ENCODE peak calls at places on chromosome 16, in ten cellular contexts. N, D, V, W, P, R, O, Q, X and A are unnamed samples.

GRCh38 chr16:12242516-12242915 is 266.0 kb downstream of the SNX29 start:
- DNase-seq in N (no peak), D (no peak), V (no peak), W (no peak), P (no peak), R (no peak), O (no peak), Q (no peak), X (no peak), A (no peak)

GRCh38 chr16:51637744-51638100 is 486.7 kb upstream of the SALL1 start:
- DNase-seq in N (no peak), D (no peak), V (no peak), W (no peak), P (no peak), R (no peak), O (no peak), Q (no peak), X (peak; percentile 94), A (no peak)

GRCh38 chr16:71426069-71426879 is 15.6 kb downstream of the TLE7 start:
- DNase-seq in N (no peak), D (peak; percentile 90), V (no peak), W (peak; percentile 78), P (no peak), R (peak; percentile 71), O (peak; percentile 33), Q (peak; percentile 38), X (peak; percentile 89), A (no peak)

GRCh38 chr16:66525396-66526180 is 24.3 kb downstream of the TK2 start:
- DNase-seq in N (no peak), D (no peak), V (no peak), W (no peak), P (no peak), R (no peak), O (no peak), Q (no peak), X (no peak), A (no peak)

GRCh38 chr16:74521691-74522090 is 85.2 kb downstream of the GLG1 start:
- DNase-seq in N (no peak), D (no peak), V (no peak), W (no peak), P (no peak), R (peak; percentile 94), O (peak; percentile 47), Q (peak; percentile 27), X (no peak), A (no peak)

GRCh38 chr16:47072158-47072557 is 71.6 kb downstream of the NETO2 start:
- DNase-seq in N (no peak), D (no peak), V (no peak), W (no peak), P (no peak), R (no peak), O (no peak), Q (no peak), X (no peak), A (no peak)

GRCh38 chr16:86509759-86510464 is 415 bp upstream of the FOXF1 start:
- DNase-seq in N (no peak), D (peak; percentile 81), V (no peak), W (peak; percentile 28), P (no peak), R (no peak), O (no peak), Q (no peak), X (no peak), A (no peak)

GRCh38 chr16:49276646-49277385 is 4.8 kb downstream of the CBLN1 start:
- DNase-seq in N (no peak), D (no peak), V (no peak), W (no peak), P (no peak), R (peak; percentile 81), O (no peak), Q (no peak), X (no peak), A (no peak)

GRCh38 chr16:2783581-2784375 is 3.6 kb downstream of the PRSS33 start:
- DNase-seq in N (no peak), D (no peak), V (no peak), W (no peak), P (no peak), R (no peak), O (no peak), Q (no peak), X (no peak), A (peak; percentile 11)

GRCh38 chr16:50581830-50582229 is 33.6 kb downstream of the NKD1 start:
- DNase-seq in N (no peak), D (no peak), V (no peak), W (no peak), P (no peak), R (no peak), O (no peak), Q (no peak), X (no peak), A (no peak)

GRCh38 chr16:58128721-58129096 is 472 bp downstream of the CFAP20 start:
- DNase-seq in N (no peak), D (peak; percentile 40), V (no peak), W (peak; percentile 28), P (no peak), R (no peak), O (no peak), Q (no peak), X (peak; percentile 54), A (no peak)

GRCh38 chr16:87411375-87412271 is 19.5 kb downstream of the MAP1LC3B start:
- DNase-seq in N (no peak), D (no peak), V (no peak), W (no peak), P (no peak), R (peak; percentile 82), O (no peak), Q (peak; percentile 38), X (no peak), A (no peak)

GRCh38 chr16:3503513-3503912 is 2.7 kb downstream of the CLUAP1 start:
- DNase-seq in N (peak; percentile 13), D (no peak), V (no peak), W (peak; percentile 70), P (no peak), R (no peak), O (no peak), Q (no peak), X (no peak), A (no peak)

GRCh38 chr16:87648236-87648635 is 45.9 kb downstream of the JPH3 start:
- DNase-seq in N (no peak), D (no peak), V (no peak), W (no peak), P (no peak), R (peak; percentile 68), O (no peak), Q (no peak), X (no peak), A (no peak)

GRCh38 chr16:56910654-56911539 is 21.0 kb upstream of the HERPUD1 start:
- DNase-seq in N (no peak), D (no peak), V (no peak), W (no peak), P (no peak), R (no peak), O (no peak), Q (no peak), X (no peak), A (no peak)

GRCh38 chr16:89842471-89843408 is 14.5 kb downstream of the SPIRE2 start:
- DNase-seq in N (no peak), D (no peak), V (no peak), W (no peak), P (no peak), R (no peak), O (no peak), Q (no peak), X (no peak), A (no peak)

GRCh38 chr16:22318690-22319358 is 21.6 kb downstream of the POLR3E start:
- DNase-seq in N (peak; percentile 50), D (peak; percentile 71), V (no peak), W (peak; percentile 78), P (peak; percentile 57), R (no peak), O (no peak), Q (no peak), X (peak; percentile 53), A (no peak)

GRCh38 chr16:85171809-85172464 is 59.7 kb upstream of the CIBAR2 start:
- DNase-seq in N (no peak), D (no peak), V (no peak), W (no peak), P (no peak), R (no peak), O (no peak), Q (no peak), X (no peak), A (no peak)

GRCh38 chr16:69621225-69621624 is 55.5 kb downstream of the NFAT5 start:
- DNase-seq in N (no peak), D (no peak), V (no peak), W (no peak), P (no peak), R (no peak), O (no peak), Q (no peak), X (no peak), A (no peak)

GRCh38 chr16:24841291-24841690 is 4.5 kb upstream of the SLC5A11 start:
- DNase-seq in N (no peak), D (no peak), V (no peak), W (no peak), P (no peak), R (no peak), O (no peak), Q (no peak), X (no peak), A (no peak)

GRCh38 chr16:3454631-3455147 is 11.2 kb downstream of the NAA60 start:
- DNase-seq in N (no peak), D (no peak), V (no peak), W (no peak), P (no peak), R (no peak), O (no peak), Q (no peak), X (peak; percentile 2), A (no peak)

GRCh38 chr16:49542391-49542891 is 168.8 kb downstream of the C16orf78 start:
- DNase-seq in N (no peak), D (no peak), V (no peak), W (no peak), P (no peak), R (no peak), O (no peak), Q (no peak), X (peak; percentile 68), A (no peak)

GRCh38 chr16:79656537-79657115 is 56.1 kb upstream of the MAF start:
- DNase-seq in N (no peak), D (no peak), V (peak; percentile 75), W (no peak), P (no peak), R (no peak), O (no peak), Q (no peak), X (no peak), A (no peak)

GRCh38 chr16:77574867-77575619 is 140.2 kb upstream of the ADAMTS18 start:
- DNase-seq in N (no peak), D (no peak), V (no peak), W (no peak), P (no peak), R (no peak), O (no peak), Q (no peak), X (no peak), A (no peak)